ENCODE peak calls at places on chromosome 9, in seven cellular contexts. One of them, this sample, is unnamed. For H3K4me1, the result is how much of the 10 kb centered on the place peaks cover.

GRCh38 chr9:36140086-36141084 is 3.9 kb downstream of the GLIPR2 start:
- DNase-seq in GM23248: no peak
- DNase-seq in Peyer's patch: no peak
- DNase-seq in uterus: no peak
- DNase-seq in spleen: peak
- DNase-seq in H9: no peak
- DNase-seq in psoas muscle: no peak
- DNase-seq in this sample: no peak

GRCh38 chr9:717722-718121 is 123.8 kb upstream of the DMRT1 start:
- DNase-seq in Peyer's patch: no peak
- DNase-seq in psoas muscle: no peak
- DNase-seq in uterus: no peak
- DNase-seq in spleen: no peak
- DNase-seq in H9: no peak
- DNase-seq in GM23248: no peak
- DNase-seq in this sample: no peak

GRCh38 chr9:2093920-2094597 is 78.9 kb downstream of the SMARCA2 start:
- DNase-seq in uterus: no peak
- DNase-seq in psoas muscle: no peak
- DNase-seq in H9: peak
- DNase-seq in GM23248: peak
- DNase-seq in spleen: no peak
- DNase-seq in Peyer's patch: no peak
- DNase-seq in this sample: peak

GRCh38 chr9:32395483-32396216 is 11.2 kb downstream of the ACO1 start:
- DNase-seq in psoas muscle: peak
- DNase-seq in spleen: no peak
- DNase-seq in uterus: peak
- DNase-seq in GM23248: peak
- DNase-seq in Peyer's patch: no peak
- DNase-seq in H9: no peak
- DNase-seq in this sample: no peak

GRCh38 chr9:12972608-12973589 is 198.1 kb downstream of the LURAP1L start:
- DNase-seq in uterus: no peak
- DNase-seq in H9: no peak
- DNase-seq in Peyer's patch: no peak
- DNase-seq in spleen: no peak
- DNase-seq in psoas muscle: no peak
- DNase-seq in GM23248: peak
- DNase-seq in this sample: no peak

GRCh38 chr9:32825203-32825602 is 41.9 kb downstream of the TMEM215 start:
- DNase-seq in psoas muscle: no peak
- DNase-seq in uterus: no peak
- DNase-seq in Peyer's patch: no peak
- DNase-seq in GM23248: no peak
- DNase-seq in spleen: no peak
- DNase-seq in H9: no peak
- DNase-seq in this sample: no peak

GRCh38 chr9:132662152-132662945 is 7.4 kb downstream of the DDX31 start:
- DNase-seq in GM23248: no peak
- DNase-seq in H9: no peak
- DNase-seq in spleen: no peak
- DNase-seq in Peyer's patch: no peak
- DNase-seq in uterus: no peak
- DNase-seq in psoas muscle: no peak
- DNase-seq in this sample: no peak

GRCh38 chr9:99978221-99978620 is 71.8 kb downstream of the STX17 start:
- DNase-seq in spleen: no peak
- DNase-seq in H9: no peak
- DNase-seq in psoas muscle: no peak
- DNase-seq in Peyer's patch: no peak
- DNase-seq in GM23248: no peak
- DNase-seq in uterus: no peak
- DNase-seq in this sample: no peak

GRCh38 chr9:1173986-1174385 is 123.8 kb downstream of the DMRT2 start:
- DNase-seq in psoas muscle: no peak
- DNase-seq in Peyer's patch: no peak
- DNase-seq in spleen: no peak
- DNase-seq in uterus: no peak
- DNase-seq in GM23248: peak
- DNase-seq in H9: no peak
- DNase-seq in this sample: no peak

GRCh38 chr9:14309403-14309802 is 4.5 kb downstream of the NFIB start:
- DNase-seq in uterus: no peak
- DNase-seq in H9: no peak
- DNase-seq in GM23248: no peak
- DNase-seq in Peyer's patch: no peak
- DNase-seq in psoas muscle: no peak
- DNase-seq in spleen: no peak
- DNase-seq in this sample: no peak

GRCh38 chr9:35826071-35826701 is 2.3 kb downstream of the FAM221B start:
- DNase-seq in H9: peak
- DNase-seq in psoas muscle: no peak
- DNase-seq in Peyer's patch: no peak
- DNase-seq in GM23248: peak
- DNase-seq in uterus: no peak
- DNase-seq in spleen: no peak
- DNase-seq in this sample: no peak

GRCh38 chr9:121300283-121301119 is 32.5 kb downstream of the GSN start:
- DNase-seq in psoas muscle: peak
- DNase-seq in H9: no peak
- DNase-seq in Peyer's patch: no peak
- DNase-seq in spleen: peak
- DNase-seq in uterus: no peak
- DNase-seq in GM23248: no peak
- DNase-seq in this sample: peak
- H3K4me1 ChIP-seq in psoas muscle: half or more
- H3K4me1 ChIP-seq in H9: under half
- H3K4me1 ChIP-seq in Peyer's patch: under half
- H3K4me1 ChIP-seq in spleen: under half
- H3K4me1 ChIP-seq in uterus: under half
- H3K4me1 ChIP-seq in GM23248: under half
- H3K4me1 ChIP-seq in this sample: half or more

GRCh38 chr9:124262596-124263045 is 4.9 kb downstream of the NEK6 start:
- DNase-seq in Peyer's patch: no peak
- DNase-seq in GM23248: no peak
- DNase-seq in H9: no peak
- DNase-seq in spleen: no peak
- DNase-seq in psoas muscle: no peak
- DNase-seq in uterus: no peak
- DNase-seq in this sample: no peak
- H3K4me1 ChIP-seq in Peyer's patch: under half
- H3K4me1 ChIP-seq in GM23248: half or more
- H3K4me1 ChIP-seq in H9: under half
- H3K4me1 ChIP-seq in spleen: half or more
- H3K4me1 ChIP-seq in psoas muscle: under half
- H3K4me1 ChIP-seq in uterus: under half
- H3K4me1 ChIP-seq in this sample: half or more

DNA sequence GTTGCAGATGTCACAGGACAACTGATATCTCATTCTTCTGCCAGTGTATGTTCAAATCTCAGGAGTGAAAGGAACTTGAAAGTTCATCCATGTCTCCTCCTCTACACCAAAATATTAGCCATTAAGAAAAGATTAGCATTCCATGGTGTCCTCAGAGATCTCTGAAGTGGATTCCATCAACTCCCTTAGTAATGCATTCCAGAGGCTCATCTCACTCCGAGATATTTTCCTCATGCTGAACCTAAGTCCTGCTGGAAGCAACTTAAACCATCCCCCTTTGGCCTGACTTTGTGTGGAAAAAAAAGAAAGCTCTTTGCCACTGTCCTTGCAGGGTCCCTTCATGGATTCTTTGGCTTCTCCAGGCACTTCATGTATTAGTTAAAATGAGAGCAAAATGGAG is 155.7 kb upstream of the ZNF462 start:
- DNase-seq in GM23248: peak
- DNase-seq in H9: no peak
- DNase-seq in Peyer's patch: no peak
- DNase-seq in psoas muscle: no peak
- DNase-seq in uterus: no peak
- DNase-seq in spleen: no peak
- DNase-seq in this sample: no peak
- H3K4me1 ChIP-seq in GM23248: under half
- H3K4me1 ChIP-seq in H9: under half
- H3K4me1 ChIP-seq in Peyer's patch: under half
- H3K4me1 ChIP-seq in psoas muscle: under half
- H3K4me1 ChIP-seq in uterus: under half
- H3K4me1 ChIP-seq in spleen: under half
- H3K4me1 ChIP-seq in this sample: under half

DNA sequence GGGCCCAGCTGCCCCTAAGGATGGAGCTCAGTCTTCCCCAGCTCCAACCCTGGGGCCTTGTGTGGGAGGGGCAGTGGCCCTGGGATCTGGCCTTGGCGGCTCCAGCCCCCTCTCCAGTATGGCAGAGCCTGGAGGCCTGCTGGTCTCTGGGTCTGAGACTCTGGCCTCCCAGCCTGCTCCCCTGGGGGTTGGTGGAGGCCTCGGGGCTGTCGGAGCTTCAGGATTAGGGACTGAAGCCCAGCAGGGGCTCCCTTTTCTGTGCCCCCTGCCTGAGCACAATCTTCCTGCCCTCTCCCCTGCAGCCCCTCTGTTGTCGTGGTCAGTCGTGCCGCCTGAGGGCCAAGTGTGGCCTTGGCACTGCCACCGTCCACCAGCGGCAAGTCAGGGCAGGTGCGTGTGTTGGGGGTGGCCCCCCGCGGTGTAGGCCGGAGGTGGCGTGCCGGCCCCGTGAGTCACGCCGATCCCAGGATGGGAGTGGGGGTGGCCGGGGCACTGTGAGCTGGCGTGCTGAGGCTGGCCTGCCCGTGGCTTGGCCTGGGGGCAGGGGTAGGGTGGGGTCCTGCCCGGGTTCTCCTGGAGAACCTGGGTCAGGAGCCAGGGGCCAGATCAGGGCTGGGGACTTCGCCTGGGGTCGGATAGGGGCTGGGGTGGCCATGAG is 53.6 kb downstream of the RXRA start:
- DNase-seq in Peyer's patch: no peak
- DNase-seq in H9: no peak
- DNase-seq in spleen: no peak
- DNase-seq in GM23248: no peak
- DNase-seq in psoas muscle: peak
- DNase-seq in uterus: no peak
- DNase-seq in this sample: no peak
- H3K4me1 ChIP-seq in Peyer's patch: under half
- H3K4me1 ChIP-seq in H9: under half
- H3K4me1 ChIP-seq in spleen: half or more
- H3K4me1 ChIP-seq in GM23248: under half
- H3K4me1 ChIP-seq in psoas muscle: half or more
- H3K4me1 ChIP-seq in uterus: under half
- H3K4me1 ChIP-seq in this sample: half or more

DNA sequence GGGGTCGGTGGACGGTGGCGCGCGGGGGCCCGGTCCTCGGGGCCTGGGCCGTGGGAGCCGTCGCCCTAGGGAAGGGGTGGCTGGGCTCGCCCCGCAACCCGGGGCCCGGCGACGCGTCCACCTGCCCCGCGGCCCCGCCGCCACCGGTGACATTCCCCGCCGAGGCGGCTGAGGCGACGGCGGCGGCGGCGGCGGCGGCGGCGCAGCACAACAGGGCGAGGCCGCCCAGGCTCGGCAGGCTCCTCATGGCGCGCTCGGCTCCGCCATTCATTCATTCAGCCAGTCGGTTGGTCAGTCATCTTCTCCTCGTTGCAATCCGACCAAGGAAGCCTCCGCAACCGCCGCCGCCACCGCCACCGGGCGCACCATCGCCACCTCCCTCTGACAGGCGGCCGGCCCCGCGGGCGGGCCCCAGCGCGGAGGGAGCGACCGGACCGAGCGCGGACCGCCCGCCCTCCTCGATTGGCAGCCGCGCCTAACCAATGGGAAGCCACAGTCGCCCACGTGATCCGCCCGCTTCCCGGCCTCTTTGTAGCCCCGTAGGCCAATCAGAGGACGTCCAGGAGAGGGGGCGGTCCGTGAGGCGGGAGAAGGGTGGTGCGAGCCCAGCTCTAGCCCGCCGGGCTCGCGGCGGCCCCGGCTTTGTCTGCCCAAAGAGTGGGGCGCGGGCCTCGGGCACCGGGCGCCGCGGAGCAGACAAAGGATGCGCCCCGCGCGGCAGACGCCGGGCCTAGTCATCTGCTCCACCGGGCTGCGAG is at the start of gene MEGF9:
- DNase-seq in GM23248: peak
- DNase-seq in psoas muscle: peak
- DNase-seq in Peyer's patch: peak
- DNase-seq in H9: peak
- DNase-seq in uterus: peak
- DNase-seq in spleen: peak
- DNase-seq in this sample: peak
- H3K4me1 ChIP-seq in GM23248: under half
- H3K4me1 ChIP-seq in psoas muscle: under half
- H3K4me1 ChIP-seq in Peyer's patch: under half
- H3K4me1 ChIP-seq in H9: under half
- H3K4me1 ChIP-seq in uterus: under half
- H3K4me1 ChIP-seq in spleen: under half
- H3K4me1 ChIP-seq in this sample: under half

This sample was measured in upper lobe of right lung.